ENCODE peak calls at places on chromosomes 6 and 20, in five cellular contexts. Y, A, K, E and Q are unnamed samples.

GRCh38 chr6:63997727-63998126 is 362.1 kb downstream of the PHF3 start:
- DNase-seq in Y (no peak), A (no peak), K (no peak), E (no peak), Q (no peak)

GRCh38 chr6:24882835-24883555 is 52.8 kb downstream of the RIPOR2 start:
- DNase-seq in Y (no peak), A (no peak), K (no peak), E (no peak), Q (no peak)

GRCh38 chr6:149094934-149095341 is 222.6 kb upstream of the TAB2 start:
- DNase-seq in Y (no peak), A (no peak), K (no peak), E (no peak), Q (no peak)

GRCh38 chr6:15608406-15608805 is 54.4 kb downstream of the DTNBP1 start:
- DNase-seq in Y (no peak), A (peak; percentile 21), K (no peak), E (no peak), Q (no peak)

GRCh38 chr6:112150363-112150762 is 63.0 kb downstream of the FAM229B start:
- DNase-seq in Y (no peak), A (no peak), K (no peak), E (no peak), Q (no peak)

GRCh38 chr6:11974089-11974488 is 38.0 kb upstream of the HIVEP1 start:
- DNase-seq in Y (no peak), A (no peak), K (no peak), E (no peak), Q (no peak)

GRCh38 chr6:42756713-42757112 is 10.8 kb upstream of the TBCC start:
- DNase-seq in Y (no peak), A (no peak), K (no peak), E (no peak), Q (no peak)

GRCh38 chr6:107132330-107132954 is 17.1 kb upstream of the BEND3 start:
- DNase-seq in Y (peak; percentile 55), A (peak; percentile 19), K (no peak), E (peak; percentile 46), Q (no peak)

GRCh38 chr20:24634855-24635254 is 165.4 kb downstream of the SYNDIG1 start:
- DNase-seq in Y (no peak), A (peak; percentile 29), K (peak; percentile 48), E (peak; percentile 42), Q (no peak)

GRCh38 chr20:51482836-51483235 is 59.7 kb downstream of the NFATC2 start:
- DNase-seq in Y (no peak), A (no peak), K (no peak), E (no peak), Q (no peak)

GRCh38 chr6:34986845-34987246 is 97.8 kb downstream of the ANKS1A start:
- DNase-seq in Y (peak; percentile 66), A (peak; percentile 36), K (peak; percentile 76), E (peak; percentile 71), Q (no peak)

GRCh38 chr6:166341915-166342292 is 441 bp downstream of the SFT2D1 start:
- DNase-seq in Y (no peak), A (no peak), K (no peak), E (no peak), Q (no peak)

GRCh38 chr6:157030756-157031155 is 253.6 kb downstream of the ARID1B start:
- DNase-seq in Y (no peak), A (no peak), K (no peak), E (no peak), Q (no peak)

GRCh38 chr6:75494290-75494689 is 690 bp upstream of the FILIP1 start:
- DNase-seq in Y (no peak), A (no peak), K (no peak), E (no peak), Q (no peak)

GRCh38 chr20:362271-363254 is 15.7 kb downstream of the NRSN2 start:
- DNase-seq in Y (peak; percentile 74), A (peak; percentile 95), K (no peak), E (peak; percentile 99), Q (no peak)

DNA sequence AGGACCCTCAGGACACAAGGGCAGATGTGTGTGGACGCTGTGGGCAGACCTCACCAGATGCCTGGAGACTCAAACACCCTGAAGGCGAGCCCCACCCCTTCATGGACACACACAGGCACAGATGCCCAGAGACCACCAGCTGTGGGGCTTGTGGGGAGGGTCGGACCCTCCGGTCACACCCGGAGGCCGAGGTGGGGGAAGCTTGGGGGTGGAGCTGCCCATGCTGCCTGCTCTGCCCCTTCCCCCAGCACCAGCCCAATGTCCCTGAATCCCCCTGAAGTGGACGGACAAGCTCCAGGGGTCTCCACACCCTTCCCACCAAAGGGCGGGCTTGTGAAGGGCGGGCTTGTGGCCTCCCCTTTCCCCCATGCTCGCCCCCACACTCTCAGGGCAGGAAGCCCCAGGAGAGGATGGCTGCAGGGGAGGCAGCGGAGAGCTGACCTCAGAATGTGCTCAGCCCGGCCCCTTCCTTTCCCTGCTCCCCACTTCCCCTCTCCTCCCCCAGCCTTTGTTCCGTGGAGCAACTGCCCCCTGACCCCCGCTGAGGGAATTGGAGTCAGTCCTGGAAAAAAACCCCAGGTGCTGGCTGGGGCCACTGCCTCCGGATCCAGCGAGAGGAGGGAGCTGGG is 13.8 kb upstream of the ABHD16B start:
- DNase-seq in Y (no peak), A (no peak), K (peak; percentile 73), E (no peak), Q (no peak)
- H3K4me2 ChIP-seq in Y (no peak overlapping the region), A (peak overlapping the region; percentile 90), K (peak overlapping the region; percentile 64), E (peak overlapping the region; percentile 66), Q (peak overlapping the region; percentile 8)

GRCh38 chr20:16740365-16741072 is 7.6 kb upstream of the OTOR start:
- DNase-seq in Y (no peak), A (no peak), K (no peak), E (no peak), Q (no peak)
- TF ChIP-seq POLR2AphosphoS5 in Y (no peak), A (no peak), K (no peak), E (no peak), Q (no peak)

GRCh38 chr6:129209355-129209754 is 326.4 kb downstream of the LAMA2 start:
- DNase-seq in Y (no peak), A (no peak), K (no peak), E (no peak), Q (no peak)
- TF ChIP-seq ZBTB33 in Y (no peak), A (no peak), K (no peak), E (no peak), Q (no peak)

DNA sequence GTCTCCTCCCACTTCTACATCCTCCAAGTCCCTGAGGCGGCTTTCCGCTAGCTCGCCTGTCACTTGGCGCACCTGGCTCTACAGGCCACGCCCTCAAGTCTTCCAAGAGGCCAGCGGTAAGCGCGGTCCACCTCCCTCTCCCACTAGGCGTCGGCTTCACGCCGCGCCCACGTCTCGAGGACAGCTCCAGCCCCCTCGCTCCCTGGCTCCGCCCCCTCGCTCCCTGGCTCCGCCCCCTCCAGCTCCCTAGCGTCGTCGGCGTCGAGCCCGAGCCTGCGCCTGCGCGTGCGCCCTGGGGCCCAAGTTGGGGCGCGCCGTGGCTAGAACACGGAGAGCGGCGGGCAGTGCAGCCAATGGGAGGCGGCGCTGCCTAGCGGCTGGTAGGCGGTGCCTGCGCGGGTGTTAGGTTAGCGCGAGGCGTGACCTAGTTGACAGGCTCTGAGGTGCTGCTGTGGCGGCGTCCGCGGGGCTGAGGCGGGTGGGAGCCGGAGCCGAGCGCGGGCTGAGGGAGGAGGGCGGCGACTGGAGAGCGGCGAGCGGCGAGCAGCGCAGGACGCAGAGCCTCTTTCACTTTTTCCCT is at the start of gene MACROD2:
- DNase-seq in Y (peak; percentile 99), A (peak; percentile 93), K (peak; percentile 7), E (peak; percentile 49), Q (no peak)
- H3K4me2 ChIP-seq in Y (peak within 1 kb of the TSS; percentile 86), A (peak within 1 kb of the TSS; percentile 79), K (no peak within 1 kb of the TSS), E (peak within 1 kb of the TSS; percentile 63), Q (no peak within 1 kb of the TSS)